ENCODE peak calls at places on chromosomes 12 and 14, in six cellular contexts. T is AG09319; M is astrocyte of the cerebellum; H is lung; W is stimulated activated CD4-positive, alpha-beta T cell treated with anti-CD3 and anti-CD28 coated beads, Interleukin-1b, Interleukin-23, amount 100 ng/mL, for 4 hours; C is frontal cortex. E is an unnamed sample.
A peak's percentile ranks its signal among the peaks of the same experiment; 100 is the strongest.

GRCh38 chr12:90510948-90511347 is 444.0 kb downstream of the CCER1 start:
- DNase-seq in T (no peak), C (no peak), W (no peak), H (no peak), M (no peak), E (no peak)

GRCh38 chr12:84435682-84436081 is 476.9 kb downstream of the SLC6A15 start:
- DNase-seq in H (no peak), C (no peak), T (no peak), M (no peak), W (no peak), E (no peak)

GRCh38 chr14:79581912-79582576 is 629.3 kb downstream of the DIO2 start:
- DNase-seq in H (no peak), W (no peak), C (no peak), T (no peak), M (no peak), E (no peak)

GRCh38 chr12:28240853-28241252 is 50.6 kb downstream of the CCDC91 start:
- DNase-seq in W (no peak), C (no peak), M (no peak), H (no peak), T (no peak), E (no peak)

GRCh38 chr12:53160673-53161072 is 19.8 kb upstream of the ZNF740 start:
- DNase-seq in H (no peak), C (no peak), M (no peak), W (no peak), T (no peak), E (no peak)

GRCh38 chr12:31322651-31323248 is 3.2 kb downstream of the SINHCAF start:
- DNase-seq in M (peak; percentile 55), W (no peak), C (no peak), H (no peak), T (no peak), E (no peak)

GRCh38 chr12:104586325-104587048 is 129.7 kb downstream of the CHST11 start:
- DNase-seq in W (no peak), T (no peak), M (no peak), C (no peak), H (no peak), E (no peak)

GRCh38 chr12:93243382-93243688 is 134.4 kb upstream of the NUDT4 start:
- DNase-seq in H (no peak), M (no peak), W (no peak), C (no peak), T (no peak), E (no peak)

GRCh38 chr12:121239335-121239678 is 29.4 kb downstream of the P2RX4 start:
- DNase-seq in W (no peak), C (no peak), M (no peak), T (no peak), H (no peak), E (peak; percentile 32)

GRCh38 chr12:16449459-16449858 is 102.0 kb downstream of the MGST1 start:
- DNase-seq in M (no peak), C (no peak), T (no peak), W (no peak), H (no peak), E (no peak)

GRCh38 chr12:4448943-4449861 is 3.6 kb upstream of the FGF6 start:
- DNase-seq in W (no peak), H (peak; percentile 11), M (no peak), C (peak; percentile 4), T (no peak), E (no peak)

GRCh38 chr14:93114713-93115068 is 1.0 kb downstream of the ITPK1 start:
- DNase-seq in M (no peak), H (no peak), T (no peak), W (no peak), C (no peak), E (peak; percentile 4)

GRCh38 chr14:89342049-89342448 is 75.0 kb downstream of the FOXN3 start:
- DNase-seq in H (no peak), W (no peak), C (no peak), M (no peak), T (no peak), E (no peak)

GRCh38 chr12:104788848-104789271 is 169.2 kb downstream of the SLC41A2 start:
- DNase-seq in M (no peak), H (no peak), C (no peak), W (no peak), T (no peak), E (no peak)